ENCODE peak calls at places on chromosomes 16 and 17, in four cellular contexts. W, L, D and Z are unnamed samples.

GRCh38 chr16:12258806-12259205 is 282.3 kb downstream of the SNX29 start:
- DNase-seq in L (no peak), D (no peak), W (no peak), Z (no peak)

GRCh38 chr17:44247346-44248219 is 20.4 kb downstream of the SLC4A1 start:
- DNase-seq in D (peak; percentile 37), W (no peak), L (peak; percentile 74), Z (no peak)

GRCh38 chr16:31385680-31386079 is 7.5 kb upstream of the ITGAD start:
- DNase-seq in W (no peak), L (no peak), D (no peak), Z (no peak)

GRCh38 chr17:63950940-63951907 is 19.1 kb upstream of the CD79B start:
- DNase-seq in W (no peak), D (no peak), L (no peak), Z (no peak)

GRCh38 chr16:86297391-86297790 is 212.9 kb upstream of the FOXF1 start:
- DNase-seq in D (no peak), L (no peak), W (peak; percentile 46), Z (no peak)

GRCh38 chr16:70747703-70748631 is 53.0 kb downstream of the VAC14 start:
- DNase-seq in W (no peak), L (no peak), D (peak; percentile 44), Z (no peak)

GRCh38 chr17:70320642-70321345 is 151.5 kb downstream of the KCNJ2 start:
- DNase-seq in D (no peak), W (peak; percentile 6), L (no peak), Z (no peak)

GRCh38 chr17:14559220-14559619 is 258.3 kb downstream of the HS3ST3B1 start:
- DNase-seq in D (no peak), W (no peak), L (no peak), Z (no peak)

GRCh38 chr17:71071837-71072236 is 902.5 kb downstream of the KCNJ2 start:
- DNase-seq in D (no peak), L (no peak), W (peak; percentile 100), Z (no peak)

GRCh38 chr17:49450735-49451134 is 36.1 kb upstream of the PHB1 start:
- DNase-seq in W (peak; percentile 85), L (no peak), D (no peak), Z (no peak)

GRCh38 chr17:73717690-73718089 is 73.4 kb upstream of the SDK2 start:
- DNase-seq in L (no peak), W (no peak), D (no peak), Z (no peak)

GRCh38 chr17:12242390-12242954 is 221.8 kb downstream of the MAP2K4 start:
- DNase-seq in W (no peak), L (no peak), D (no peak), Z (no peak)

GRCh38 chr17:10631048-10631700 is 25.9 kb downstream of the MYH3 start:
- DNase-seq in L (no peak), D (no peak), W (peak; percentile 52), Z (no peak)

GRCh38 chr16:81513204-81514040 is 68.8 kb downstream of the CMIP start:
- DNase-seq in D (peak; percentile 76), W (peak; percentile 35), L (peak; percentile 76), Z (peak; percentile 78)

GRCh38 chr16:81515721-81516120 is 71.1 kb downstream of the CMIP start:
- DNase-seq in D (no peak), L (no peak), W (no peak), Z (peak; percentile 58)

GRCh38 chr16:81515281-81515680 is 70.7 kb downstream of the CMIP start:
- DNase-seq in D (no peak), L (no peak), W (no peak), Z (no peak)

GRCh38 chr16:81514568-81515258 is 70.1 kb downstream of the CMIP start:
- DNase-seq in W (no peak), L (no peak), D (no peak), Z (peak; percentile 54)

DNA sequence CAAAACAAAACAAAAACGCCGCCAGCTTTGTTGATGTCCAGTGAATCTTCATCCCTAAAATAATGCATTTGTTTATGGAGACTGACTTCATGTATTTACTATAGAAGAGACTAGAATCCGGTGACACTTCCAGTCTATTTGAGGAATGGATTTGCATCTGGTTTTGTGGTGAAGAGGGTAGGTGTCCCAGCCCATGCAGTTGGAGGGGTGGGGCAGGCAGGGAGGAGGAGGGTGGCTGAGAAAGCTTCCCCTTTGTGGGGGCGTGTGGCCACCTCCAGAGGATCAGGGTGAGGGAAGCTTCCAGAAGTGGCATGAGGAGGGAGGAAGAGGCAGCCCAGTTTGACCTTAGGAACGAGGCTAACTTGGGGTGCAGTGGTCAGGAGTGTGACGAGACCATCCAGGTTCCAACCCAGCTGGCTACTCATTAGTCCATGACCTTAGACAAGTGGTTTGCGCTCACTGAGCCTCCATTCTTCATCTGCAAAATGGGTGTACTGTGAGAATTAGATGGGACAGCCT is 69.5 kb downstream of the CMIP start:
- DNase-seq in D (no peak), L (no peak), W (no peak), Z (peak; percentile 29)
- H3K27ac ChIP-seq in D (no peak overlapping the region), L (peak overlapping the region; percentile 69), W (no peak overlapping the region), Z (no peak overlapping the region)

DNA sequence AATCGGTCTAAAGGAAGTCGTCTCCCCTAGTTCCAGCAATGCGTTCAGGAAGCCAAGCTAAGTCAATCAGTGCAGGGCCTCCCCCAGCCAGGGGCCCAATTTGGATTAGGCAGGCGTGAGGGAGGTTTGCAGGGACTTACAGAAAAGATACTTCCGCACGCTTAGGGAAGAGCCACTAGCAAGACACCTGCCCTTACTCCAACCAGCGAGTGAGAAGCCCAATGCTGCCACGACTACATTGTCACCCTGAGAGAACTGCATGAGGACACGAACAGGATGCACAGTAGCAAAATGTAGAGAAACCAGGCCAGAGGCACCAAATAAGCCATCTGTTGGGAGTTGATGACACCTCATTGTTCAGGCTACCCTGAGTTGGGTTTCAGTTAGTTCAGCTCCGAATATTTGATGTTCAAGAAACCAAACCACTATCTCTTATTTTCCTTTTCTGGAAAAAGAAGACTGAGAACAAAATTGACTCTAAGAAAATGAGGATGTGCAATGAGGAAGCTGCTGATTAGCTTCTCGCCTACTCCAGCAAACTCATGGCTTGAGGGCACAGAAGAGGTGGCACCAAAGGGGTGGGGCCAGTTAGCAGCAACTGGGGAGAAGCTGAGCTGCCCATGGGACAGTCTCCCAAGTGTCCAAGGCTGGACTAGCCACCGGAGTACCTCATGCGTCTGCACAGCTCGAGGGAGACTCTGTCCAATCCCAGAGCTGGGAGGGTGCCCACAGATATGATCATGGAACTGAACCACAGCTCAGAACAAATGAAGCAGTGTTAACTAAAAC is 29.3 kb downstream of the TK2 start:
- DNase-seq in W (no peak), L (peak; percentile 47), D (no peak), Z (no peak)
- H3K27ac ChIP-seq in W (no peak overlapping the region), L (peak overlapping the region; percentile 97), D (peak overlapping the region; percentile 41), Z (peak overlapping the region; percentile 95)

GRCh38 chr16:4979736-4980660 is 21.9 kb downstream of the SEC14L5 start:
- DNase-seq in L (no peak), D (no peak), W (no peak), Z (no peak)
- H3K27ac ChIP-seq in L (no peak overlapping the region), D (peak overlapping the region; percentile 80), W (no peak overlapping the region), Z (no peak overlapping the region)

DNA sequence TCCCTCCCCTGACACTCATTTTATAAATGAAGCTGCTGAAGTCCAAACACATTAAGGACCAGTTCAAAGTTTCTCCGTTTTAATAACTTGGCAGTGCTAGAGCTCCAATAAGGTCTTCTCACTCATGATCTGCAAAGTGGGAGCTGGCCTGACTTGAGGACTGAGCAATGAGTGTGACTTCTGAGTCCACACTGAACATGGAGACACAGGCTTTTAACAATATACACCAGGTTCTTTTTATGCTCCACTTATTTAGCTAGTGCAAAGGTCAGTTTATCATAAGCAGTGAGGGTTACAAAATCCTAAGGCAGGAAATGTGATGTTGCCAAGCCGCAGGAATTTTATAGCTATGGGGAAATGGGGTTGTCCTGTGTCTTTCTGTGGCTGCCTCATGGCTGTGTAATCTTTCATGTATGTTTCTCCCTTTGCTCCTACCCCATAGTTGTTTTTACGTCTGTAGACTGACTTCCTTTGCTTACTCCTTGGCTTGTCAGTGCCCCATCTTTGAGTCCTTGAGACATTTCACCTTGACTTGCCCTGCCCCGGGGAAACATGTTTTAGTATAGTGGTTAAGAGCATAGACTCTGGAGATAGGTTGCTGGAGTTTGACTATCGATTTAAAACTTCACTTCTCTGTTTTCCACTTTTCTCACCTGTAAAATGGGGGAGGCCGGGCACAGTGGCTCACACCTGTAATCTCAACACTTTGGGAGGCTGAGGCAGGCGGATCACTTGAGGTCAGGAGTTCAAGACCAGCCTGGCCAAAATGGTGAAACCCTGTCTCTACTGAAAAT is 12.2 kb upstream of the MMD start:
- DNase-seq in L (no peak), D (no peak), W (peak; percentile 93), Z (no peak)
- H3K27ac ChIP-seq in L (no peak overlapping the region), D (no peak overlapping the region), W (peak overlapping the region; percentile 33), Z (no peak overlapping the region)

DNA sequence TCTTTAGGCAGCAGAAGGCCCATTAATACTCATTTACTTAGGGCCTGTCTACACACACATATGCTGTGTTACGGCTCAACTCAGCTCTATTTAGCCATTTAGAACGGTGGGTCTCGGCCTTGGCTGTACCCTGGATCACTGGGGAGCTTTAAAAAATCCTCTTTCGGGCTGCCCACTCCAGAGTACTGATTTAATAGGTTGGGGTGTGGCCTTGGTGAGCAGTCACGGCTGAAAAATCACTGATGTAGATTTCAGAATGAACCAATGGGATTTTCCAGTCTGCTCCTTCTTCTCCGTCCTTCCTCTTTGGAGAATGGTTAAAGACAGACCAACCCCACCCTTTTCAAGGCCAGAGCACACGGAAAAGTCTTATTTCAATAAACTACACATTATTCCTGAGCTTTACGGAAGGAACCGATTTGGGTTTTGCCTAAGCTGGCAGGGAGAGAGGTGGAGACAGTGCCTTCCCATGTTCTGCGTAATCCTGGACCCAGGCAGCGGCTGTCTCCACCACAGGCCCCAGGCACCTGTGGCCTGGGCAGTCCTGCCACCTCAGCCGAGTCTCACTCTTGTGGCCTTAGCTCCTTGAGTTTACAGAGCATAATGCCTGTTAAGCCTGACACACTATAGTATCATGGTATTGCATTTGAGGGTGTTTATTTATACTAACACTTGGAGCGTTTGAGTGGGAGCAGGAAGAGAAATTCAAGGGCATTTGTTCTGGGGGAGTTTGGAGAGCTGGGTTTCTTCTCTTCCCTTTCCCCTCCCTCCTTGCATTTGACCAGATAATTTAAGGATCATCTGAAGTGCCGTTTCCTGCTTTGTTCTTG is 223.3 kb downstream of the CCDC182 start:
- DNase-seq in L (no peak), W (no peak), D (no peak), Z (no peak)
- H3K27ac ChIP-seq in L (no peak overlapping the region), W (no peak overlapping the region), D (peak overlapping the region; percentile 75), Z (no peak overlapping the region)

GRCh38 chr17:78425429-78425828 is 47.0 kb downstream of the PGS1 start:
- DNase-seq in D (no peak), W (no peak), L (no peak), Z (no peak)

GRCh38 chr17:78423961-78424747 is 45.7 kb downstream of the PGS1 start:
- DNase-seq in L (no peak), W (no peak), D (no peak), Z (no peak)

GRCh38 chr17:78428025-78428575 is 49.7 kb downstream of the PGS1 start:
- DNase-seq in W (no peak), D (no peak), L (no peak), Z (no peak)

GRCh38 chr17:78427140-78427539 is 48.7 kb downstream of the PGS1 start:
- DNase-seq in L (no peak), D (no peak), W (no peak), Z (no peak)

DNA sequence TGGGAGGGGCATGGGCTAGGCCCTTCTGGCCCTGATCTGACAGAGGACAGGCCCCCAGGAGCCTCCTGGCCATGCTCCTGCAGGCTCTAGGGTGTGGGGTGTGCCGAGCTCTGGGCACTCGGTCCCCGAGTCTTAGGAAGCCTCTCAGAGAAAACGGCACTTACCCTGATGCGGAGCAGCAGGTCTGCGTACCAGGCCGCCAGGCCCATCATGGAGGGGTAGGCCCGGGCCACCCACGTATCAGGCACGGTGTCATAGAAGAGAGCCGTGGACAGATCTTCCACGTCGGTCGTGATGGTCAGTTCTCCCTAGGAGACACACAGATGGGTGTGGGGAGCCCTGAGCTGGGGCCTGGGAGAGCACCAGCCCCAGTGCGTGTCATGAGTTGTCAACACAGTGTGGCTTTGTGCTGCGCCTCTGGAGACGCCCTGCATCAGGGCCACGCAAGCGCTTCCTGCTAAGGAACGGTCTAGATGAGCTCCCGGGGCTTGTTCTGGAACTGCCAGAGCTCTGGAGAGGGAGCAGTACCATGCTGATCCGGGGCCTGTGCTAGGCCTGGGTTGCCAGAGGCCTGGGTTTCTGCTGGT is 47.9 kb downstream of the PGS1 start:
- DNase-seq in W (no peak), L (no peak), D (no peak), Z (no peak)
- H3K27ac ChIP-seq in W (no peak overlapping the region), L (no peak overlapping the region), D (no peak overlapping the region), Z (no peak overlapping the region)